ENCODE peak calls at places on chromosome 15, in seven cellular contexts. One of them, this sample, is unnamed.

GRCh38 chr15:23447107-23447500 is at the start of gene GOLGA6L2:
- DNase-seq in Panc1: no peak
- DNase-seq in heart right ventricle: no peak
- DNase-seq in Peyer's patch: no peak
- DNase-seq in tibial artery: no peak
- DNase-seq in endothelial cell of umbilical vein: no peak
- DNase-seq in right atrium auricular region: no peak
- DNase-seq in this sample: peak; percentile 38

GRCh38 chr15:28116521-28117488 is 17.7 kb upstream of the OCA2 start:
- DNase-seq in Panc1: no peak
- DNase-seq in heart right ventricle: no peak
- DNase-seq in Peyer's patch: no peak
- DNase-seq in tibial artery: peak; percentile 18
- DNase-seq in endothelial cell of umbilical vein: no peak
- DNase-seq in right atrium auricular region: no peak
- DNase-seq in this sample: no peak

GRCh38 chr15:98382139-98382538 is 266.2 kb upstream of the IGF1R start:
- DNase-seq in Panc1: no peak
- DNase-seq in heart right ventricle: no peak
- DNase-seq in Peyer's patch: no peak
- DNase-seq in tibial artery: no peak
- DNase-seq in endothelial cell of umbilical vein: no peak
- DNase-seq in right atrium auricular region: no peak
- DNase-seq in this sample: no peak

GRCh38 chr15:76337047-76337738 is 620 bp downstream of the ISL2 start:
- DNase-seq in Panc1: no peak
- DNase-seq in heart right ventricle: no peak
- DNase-seq in Peyer's patch: no peak
- DNase-seq in tibial artery: no peak
- DNase-seq in endothelial cell of umbilical vein: peak; percentile 39
- DNase-seq in right atrium auricular region: no peak
- DNase-seq in this sample: no peak

GRCh38 chr15:94582368-94582767 is 351.0 kb downstream of the MCTP2 start:
- DNase-seq in Panc1: peak; percentile 17
- DNase-seq in heart right ventricle: no peak
- DNase-seq in Peyer's patch: no peak
- DNase-seq in tibial artery: no peak
- DNase-seq in endothelial cell of umbilical vein: peak; percentile 85
- DNase-seq in right atrium auricular region: no peak
- DNase-seq in this sample: peak; percentile 30

GRCh38 chr15:84789762-84790161 is 27.4 kb upstream of the ALPK3 start:
- DNase-seq in Panc1: no peak
- DNase-seq in heart right ventricle: no peak
- DNase-seq in Peyer's patch: no peak
- DNase-seq in tibial artery: no peak
- DNase-seq in endothelial cell of umbilical vein: no peak
- DNase-seq in right atrium auricular region: no peak
- DNase-seq in this sample: no peak

GRCh38 chr15:36831915-36832310 is 252.5 kb downstream of the CDIN1 start:
- DNase-seq in Panc1: no peak
- DNase-seq in heart right ventricle: no peak
- DNase-seq in Peyer's patch: no peak
- DNase-seq in tibial artery: no peak
- DNase-seq in endothelial cell of umbilical vein: no peak
- DNase-seq in right atrium auricular region: no peak
- DNase-seq in this sample: no peak

GRCh38 chr15:80105193-80105984 is 45.9 kb downstream of the ZFAND6 start:
- DNase-seq in Panc1: no peak
- DNase-seq in heart right ventricle: no peak
- DNase-seq in Peyer's patch: no peak
- DNase-seq in tibial artery: no peak
- DNase-seq in endothelial cell of umbilical vein: peak; percentile 37
- DNase-seq in right atrium auricular region: no peak
- DNase-seq in this sample: no peak

GRCh38 chr15:77607111-77607893 is 25.4 kb downstream of the LINGO1 start:
- DNase-seq in Panc1: no peak
- DNase-seq in heart right ventricle: peak; percentile 45
- DNase-seq in Peyer's patch: no peak
- DNase-seq in tibial artery: peak; percentile 57
- DNase-seq in endothelial cell of umbilical vein: no peak
- DNase-seq in right atrium auricular region: no peak
- DNase-seq in this sample: no peak

GRCh38 chr15:88701561-88702095 is 62.8 kb downstream of the ISG20 start:
- DNase-seq in Panc1: peak; percentile 10
- DNase-seq in heart right ventricle: no peak
- DNase-seq in Peyer's patch: peak; percentile 55
- DNase-seq in tibial artery: no peak
- DNase-seq in endothelial cell of umbilical vein: no peak
- DNase-seq in right atrium auricular region: no peak
- DNase-seq in this sample: peak; percentile 35

GRCh38 chr15:39661776-39662175 is 80.9 kb downstream of the THBS1 start:
- DNase-seq in Panc1: no peak
- DNase-seq in heart right ventricle: no peak
- DNase-seq in Peyer's patch: no peak
- DNase-seq in tibial artery: no peak
- DNase-seq in endothelial cell of umbilical vein: no peak
- DNase-seq in right atrium auricular region: no peak
- DNase-seq in this sample: no peak

GRCh38 chr15:90882781-90883525 is 1.4 kb upstream of the FES start:
- DNase-seq in Panc1: no peak
- DNase-seq in heart right ventricle: no peak
- DNase-seq in Peyer's patch: no peak
- DNase-seq in tibial artery: no peak
- DNase-seq in endothelial cell of umbilical vein: no peak
- DNase-seq in right atrium auricular region: no peak
- DNase-seq in this sample: no peak

GRCh38 chr15:52019394-52020252 is 604 bp downstream of the MAPK6 start:
- DNase-seq in Panc1: peak; percentile 78
- DNase-seq in heart right ventricle: peak; percentile 81
- DNase-seq in Peyer's patch: peak; percentile 65
- DNase-seq in tibial artery: peak; percentile 87
- DNase-seq in endothelial cell of umbilical vein: peak; percentile 86
- DNase-seq in right atrium auricular region: peak; percentile 91
- DNase-seq in this sample: peak; percentile 58

GRCh38 chr15:52023169-52023922 is 4.3 kb downstream of the MAPK6 start:
- DNase-seq in Panc1: peak; percentile 33
- DNase-seq in heart right ventricle: no peak
- DNase-seq in Peyer's patch: no peak
- DNase-seq in tibial artery: no peak
- DNase-seq in endothelial cell of umbilical vein: no peak
- DNase-seq in right atrium auricular region: no peak
- DNase-seq in this sample: no peak

GRCh38 chr15:52020253-52021085 is 1.4 kb downstream of the MAPK6 start:
- DNase-seq in Panc1: no peak
- DNase-seq in heart right ventricle: no peak
- DNase-seq in Peyer's patch: no peak
- DNase-seq in tibial artery: no peak
- DNase-seq in endothelial cell of umbilical vein: peak; percentile 69
- DNase-seq in right atrium auricular region: no peak
- DNase-seq in this sample: no peak

GRCh38 chr15:52021892-52022540 is 3.0 kb downstream of the MAPK6 start:
- DNase-seq in Panc1: no peak
- DNase-seq in heart right ventricle: no peak
- DNase-seq in Peyer's patch: no peak
- DNase-seq in tibial artery: no peak
- DNase-seq in endothelial cell of umbilical vein: no peak
- DNase-seq in right atrium auricular region: no peak
- DNase-seq in this sample: no peak

DNA sequence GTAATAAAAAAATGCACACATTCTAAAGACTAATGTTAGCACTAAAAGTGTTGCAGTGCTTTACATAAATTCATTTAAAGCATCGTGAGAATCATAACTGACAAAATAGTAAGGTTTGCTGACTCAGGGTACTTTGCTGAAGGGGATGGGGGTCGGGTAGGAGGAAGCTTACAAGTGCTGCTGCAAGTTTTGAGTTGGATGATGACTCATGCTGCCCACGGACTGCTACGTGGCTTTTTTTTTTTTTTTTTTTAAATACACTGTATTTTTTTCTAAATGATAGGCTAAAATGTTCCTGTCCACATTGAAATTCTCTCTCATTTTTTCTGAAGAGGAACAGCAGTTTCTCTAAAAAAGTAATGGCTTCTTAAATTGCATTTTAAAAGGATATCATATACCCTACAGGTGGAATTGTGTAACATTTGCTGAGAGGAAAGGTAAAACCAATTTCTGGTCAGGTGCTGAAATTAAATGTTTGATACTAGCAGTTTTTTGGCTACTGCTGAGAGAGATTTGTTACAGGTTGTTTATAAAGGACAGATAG is 2.2 kb downstream of the MAPK6 start:
- DNase-seq in Panc1: peak; percentile 63
- DNase-seq in heart right ventricle: no peak
- DNase-seq in Peyer's patch: peak; percentile 54
- DNase-seq in tibial artery: peak; percentile 53
- DNase-seq in endothelial cell of umbilical vein: peak; percentile 85
- DNase-seq in right atrium auricular region: no peak
- DNase-seq in this sample: peak; percentile 75
- TF ChIP-seq CTCF in Panc1: no peak
- TF ChIP-seq CTCF in heart right ventricle: no peak
- TF ChIP-seq CTCF in Peyer's patch: no peak
- TF ChIP-seq CTCF in tibial artery: no peak
- TF ChIP-seq CTCF in endothelial cell of umbilical vein: no peak
- TF ChIP-seq CTCF in right atrium auricular region: no peak
- TF ChIP-seq CTCF in this sample: peak; percentile 6

GRCh38 chr15:63881431-63881830 is 47.7 kb upstream of the HERC1 start:
- DNase-seq in Panc1: no peak
- DNase-seq in heart right ventricle: no peak
- DNase-seq in Peyer's patch: no peak
- DNase-seq in tibial artery: no peak
- DNase-seq in endothelial cell of umbilical vein: no peak
- DNase-seq in right atrium auricular region: no peak
- DNase-seq in this sample: no peak

GRCh38 chr15:63887630-63888029 is 53.9 kb upstream of the HERC1 start:
- DNase-seq in Panc1: no peak
- DNase-seq in heart right ventricle: no peak
- DNase-seq in Peyer's patch: no peak
- DNase-seq in tibial artery: no peak
- DNase-seq in endothelial cell of umbilical vein: no peak
- DNase-seq in right atrium auricular region: no peak
- DNase-seq in this sample: no peak

GRCh38 chr15:63888146-63888545 is 54.4 kb upstream of the HERC1 start:
- DNase-seq in Panc1: no peak
- DNase-seq in heart right ventricle: no peak
- DNase-seq in Peyer's patch: no peak
- DNase-seq in tibial artery: no peak
- DNase-seq in endothelial cell of umbilical vein: no peak
- DNase-seq in right atrium auricular region: no peak
- DNase-seq in this sample: no peak

GRCh38 chr15:63888823-63889222 is 55.1 kb upstream of the HERC1 start:
- DNase-seq in Panc1: no peak
- DNase-seq in heart right ventricle: no peak
- DNase-seq in Peyer's patch: no peak
- DNase-seq in tibial artery: no peak
- DNase-seq in endothelial cell of umbilical vein: no peak
- DNase-seq in right atrium auricular region: no peak
- DNase-seq in this sample: no peak

DNA sequence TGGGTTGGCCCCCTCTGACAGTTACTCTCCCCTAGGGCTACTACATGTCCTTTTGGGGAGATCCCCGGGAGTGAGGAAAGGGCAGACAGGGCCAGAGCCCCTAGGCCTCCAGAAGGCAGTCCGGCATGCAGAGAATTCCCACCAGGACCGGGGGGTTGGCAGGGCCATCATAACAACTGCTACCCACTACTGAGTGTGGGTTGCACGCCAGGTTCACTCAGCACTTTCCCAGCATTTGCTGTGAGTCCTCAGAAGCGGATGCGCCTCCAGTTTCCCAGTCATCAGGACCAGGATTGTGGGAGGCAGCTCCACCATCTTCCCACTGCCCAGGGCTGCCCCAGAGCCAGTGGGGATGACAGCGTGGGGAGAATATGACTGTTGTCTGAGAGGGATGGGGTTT is 51.2 kb upstream of the HERC1 start:
- DNase-seq in Panc1: no peak
- DNase-seq in heart right ventricle: no peak
- DNase-seq in Peyer's patch: no peak
- DNase-seq in tibial artery: no peak
- DNase-seq in endothelial cell of umbilical vein: no peak
- DNase-seq in right atrium auricular region: no peak
- DNase-seq in this sample: no peak
- H3K4me3 ChIP-seq in Panc1: no peak overlapping the region
- H3K4me3 ChIP-seq in heart right ventricle: no peak overlapping the region
- H3K4me3 ChIP-seq in Peyer's patch: no peak overlapping the region
- H3K4me3 ChIP-seq in tibial artery: no peak overlapping the region
- H3K4me3 ChIP-seq in endothelial cell of umbilical vein: no peak overlapping the region
- H3K4me3 ChIP-seq in right atrium auricular region: no peak overlapping the region
- H3K4me3 ChIP-seq in this sample: no peak overlapping the region

GRCh38 chr15:71082803-71083202 is 32.5 kb upstream of the THSD4 start:
- DNase-seq in Panc1: no peak
- DNase-seq in heart right ventricle: peak; percentile 14
- DNase-seq in Peyer's patch: no peak
- DNase-seq in tibial artery: peak; percentile 50
- DNase-seq in endothelial cell of umbilical vein: no peak
- DNase-seq in right atrium auricular region: no peak
- DNase-seq in this sample: no peak
- H3K27me3 ChIP-seq in Panc1: no peaks in the 10 kb centered on the region
- H3K27me3 ChIP-seq in heart right ventricle: no peaks in the 10 kb centered on the region
- H3K27me3 ChIP-seq in Peyer's patch: no peaks in the 10 kb centered on the region
- H3K27me3 ChIP-seq in tibial artery: no peaks in the 10 kb centered on the region
- H3K27me3 ChIP-seq in endothelial cell of umbilical vein: peaks cover 16% of the 10 kb centered on the region
- H3K27me3 ChIP-seq in right atrium auricular region: no peaks in the 10 kb centered on the region
- H3K27me3 ChIP-seq in this sample: no peaks in the 10 kb centered on the region

GRCh38 chr15:71136159-71137137 is 21.2 kb downstream of the THSD4 start:
- DNase-seq in Panc1: no peak
- DNase-seq in heart right ventricle: no peak
- DNase-seq in Peyer's patch: no peak
- DNase-seq in tibial artery: no peak
- DNase-seq in endothelial cell of umbilical vein: peak; percentile 56
- DNase-seq in right atrium auricular region: peak; percentile 59
- DNase-seq in this sample: no peak
- TF ChIP-seq CTCF in Panc1: no peak
- TF ChIP-seq CTCF in heart right ventricle: peak; percentile 16
- TF ChIP-seq CTCF in Peyer's patch: no peak
- TF ChIP-seq CTCF in tibial artery: no peak
- TF ChIP-seq CTCF in endothelial cell of umbilical vein: peak; percentile 11
- TF ChIP-seq CTCF in right atrium auricular region: no peak
- TF ChIP-seq CTCF in this sample: no peak

GRCh38 chr15:62392411-62392810 is 227.3 kb upstream of the C2CD4B start:
- DNase-seq in Panc1: no peak
- DNase-seq in heart right ventricle: peak; percentile 20
- DNase-seq in Peyer's patch: no peak
- DNase-seq in tibial artery: no peak
- DNase-seq in endothelial cell of umbilical vein: no peak
- DNase-seq in right atrium auricular region: peak; percentile 61
- DNase-seq in this sample: peak; percentile 34
- H3K4me3 ChIP-seq in Panc1: peak overlapping the region; percentile 84
- H3K4me3 ChIP-seq in heart right ventricle: peak overlapping the region; percentile 91
- H3K4me3 ChIP-seq in Peyer's patch: peak overlapping the region; percentile 95
- H3K4me3 ChIP-seq in tibial artery: peak overlapping the region; percentile 89
- H3K4me3 ChIP-seq in endothelial cell of umbilical vein: peak overlapping the region; percentile 53
- H3K4me3 ChIP-seq in right atrium auricular region: peak overlapping the region; percentile 89
- H3K4me3 ChIP-seq in this sample: peak overlapping the region; percentile 90

DNA sequence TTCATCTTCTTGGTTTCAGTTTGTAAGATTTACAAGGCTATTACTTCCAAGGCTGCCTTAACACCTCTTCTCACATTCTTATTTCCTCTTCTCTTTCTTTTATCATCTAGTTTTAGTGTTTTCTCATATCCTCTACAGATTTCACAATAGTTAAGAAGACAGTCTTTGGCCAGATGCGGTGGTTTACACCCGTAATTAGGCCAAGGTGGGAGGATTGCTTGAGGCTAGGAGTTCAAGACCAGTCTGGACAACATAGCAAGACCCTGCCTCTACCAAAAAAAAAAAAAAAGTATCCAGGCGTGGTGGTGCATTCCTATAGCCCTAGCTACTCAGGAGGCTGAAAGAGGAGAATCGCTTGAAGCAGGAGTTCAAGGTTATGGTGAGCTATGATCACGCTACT is 3.5 kb upstream of the ALDH1A2 start:
- DNase-seq in Panc1: no peak
- DNase-seq in heart right ventricle: no peak
- DNase-seq in Peyer's patch: no peak
- DNase-seq in tibial artery: no peak
- DNase-seq in endothelial cell of umbilical vein: no peak
- DNase-seq in right atrium auricular region: no peak
- DNase-seq in this sample: no peak
- H3K27me3 ChIP-seq in Panc1: peaks cover 22% of the 10 kb centered on the region
- H3K27me3 ChIP-seq in heart right ventricle: peaks cover 37% of the 10 kb centered on the region
- H3K27me3 ChIP-seq in Peyer's patch: no peaks in the 10 kb centered on the region
- H3K27me3 ChIP-seq in tibial artery: peaks cover 32% of the 10 kb centered on the region
- H3K27me3 ChIP-seq in endothelial cell of umbilical vein: no peaks in the 10 kb centered on the region
- H3K27me3 ChIP-seq in right atrium auricular region: peaks cover 4% of the 10 kb centered on the region
- H3K27me3 ChIP-seq in this sample: no peaks in the 10 kb centered on the region

This sample was measured in DND-41.